ENCODE peak calls at places on chromosomes 6 and 20, in five cellular contexts. I is H1, Q is mesenchymal stem cell, E is mesendoderm, A is IMR-90. H is an unnamed sample.

GRCh38 chr6:163745566-163746400 is 331.3 kb downstream of the QKI start:
- DNase-seq in E (peak; percentile 98), Q (peak; percentile 87), A (peak; percentile 92), I (peak; percentile 44), H (peak; percentile 52)

GRCh38 chr20:62831854-62832211 is 15.0 kb downstream of the COL9A3 start:
- DNase-seq in A (no peak), I (no peak), Q (no peak), E (no peak), H (no peak)

GRCh38 chr6:66226099-66226498 is 519.1 kb upstream of the EYS start:
- DNase-seq in E (no peak), I (no peak), Q (no peak), A (no peak), H (no peak)

GRCh38 chr6:31922942-31923341 is 4.6 kb upstream of the C2 start:
- DNase-seq in E (peak; percentile 53), I (no peak), Q (no peak), A (no peak), H (no peak)

GRCh38 chr6:149190228-149190831 is 127.2 kb upstream of the TAB2 start:
- DNase-seq in A (peak; percentile 13), E (peak; percentile 91), Q (peak; percentile 23), I (peak; percentile 46), H (no peak)

GRCh38 chr6:17397764-17398194 is 4.4 kb downstream of the CAP2 start:
- DNase-seq in Q (peak; percentile 45), A (no peak), I (no peak), E (no peak), H (no peak)

GRCh38 chr6:138493413-138493812 is 5.9 kb downstream of the NHSL1 start:
- DNase-seq in Q (peak; percentile 20), A (peak; percentile 46), I (no peak), E (peak; percentile 88), H (no peak)

GRCh38 chr20:33337531-33338165 is 54.6 kb downstream of the BPIFB1 start:
- DNase-seq in E (no peak), A (no peak), Q (no peak), I (no peak), H (no peak)

GRCh38 chr6:141313986-141314385 is 818.7 kb upstream of the GJE1 start:
- DNase-seq in A (no peak), I (no peak), E (no peak), Q (no peak), H (no peak)

GRCh38 chr20:42483694-42484303 is 705.9 kb downstream of the PTPRT start:
- DNase-seq in Q (no peak), I (peak; percentile 59), A (no peak), E (peak; percentile 86), H (peak; percentile 53)

GRCh38 chr20:16125810-16126209 is 447.4 kb downstream of the KIF16B start:
- DNase-seq in I (no peak), A (no peak), Q (no peak), E (no peak), H (no peak)

GRCh38 chr20:39986231-39986904 is 702.7 kb downstream of the MAFB start:
- DNase-seq in Q (peak; percentile 95), I (peak; percentile 7), E (peak; percentile 67), A (peak; percentile 28), H (peak; percentile 51)

GRCh38 chr6:159099311-159099710 is 54.5 kb upstream of the TAGAP start:
- DNase-seq in Q (no peak), E (no peak), A (no peak), I (no peak), H (no peak)

GRCh38 chr20:36061754-36062153 is 92.8 kb upstream of the EPB41L1 start:
- DNase-seq in I (no peak), A (no peak), Q (no peak), E (no peak), H (no peak)

GRCh38 chr6:54805077-54805476 is 41.5 kb upstream of the FAM83B start:
- DNase-seq in A (peak; percentile 51), E (peak; percentile 42), Q (no peak), I (no peak), H (no peak)

GRCh38 chr6:168161371-168161750 is 82.3 kb upstream of the FRMD1 start:
- DNase-seq in Q (no peak), I (no peak), A (no peak), E (no peak), H (no peak)

GRCh38 chr6:107153061-107153460 is 37.7 kb upstream of the BEND3 start:
- DNase-seq in I (no peak), A (peak; percentile 69), Q (no peak), E (no peak), H (no peak)

GRCh38 chr6:150016324-150017185 is 8.8 kb downstream of the RAET1L start:
- DNase-seq in Q (peak; percentile 65), E (peak; percentile 60), I (no peak), A (peak; percentile 61), H (peak; percentile 63)

GRCh38 chr20:57902478-57902877 is 192.7 kb upstream of the PMEPA1 start:
- DNase-seq in I (no peak), Q (no peak), A (peak; percentile 16), E (no peak), H (no peak)

GRCh38 chr6:89186762-89187161 is 30.4 kb downstream of the GABRR1 start:
- DNase-seq in I (no peak), E (no peak), A (no peak), Q (no peak), H (no peak)

GRCh38 chr6:158631678-158632537 is 12.6 kb downstream of the DYNLT1 start:
- DNase-seq in A (peak; percentile 97), E (no peak), Q (peak; percentile 85), I (no peak), H (no peak)

GRCh38 chr6:158837684-158838625 is 18.8 kb upstream of the EZR start:
- DNase-seq in A (peak; percentile 43), Q (no peak), I (no peak), E (peak; percentile 40), H (no peak)

GRCh38 chr6:30150151-30150550 is 10.9 kb downstream of the TRIM10 start:
- DNase-seq in I (no peak), E (no peak), Q (no peak), A (no peak), H (no peak)

GRCh38 chr6:12270551-12271228 is 19.5 kb upstream of the EDN1 start:
- DNase-seq in E (no peak), Q (peak; percentile 29), I (no peak), A (no peak), H (no peak)

GRCh38 chr6:1840491-1841121 is 230.9 kb downstream of the FOXC1 start:
- DNase-seq in Q (no peak), E (no peak), A (no peak), I (no peak), H (no peak)

GRCh38 chr6:106692112-106692822 is 62.9 kb downstream of the QRSL1 start:
- DNase-seq in Q (peak; percentile 1), E (peak; percentile 64), I (peak; percentile 50), A (peak; percentile 15), H (peak; percentile 20)

GRCh38 chr20:59003836-59004492 is 3.1 kb downstream of the CTSZ start:
- DNase-seq in E (no peak), Q (no peak), I (no peak), A (no peak), H (no peak)
- H2AK5ac ChIP-seq in E (no peak overlapping the region), Q (no peak overlapping the region), I (no peak overlapping the region), A (no peak overlapping the region), H (no peak overlapping the region)

DNA sequence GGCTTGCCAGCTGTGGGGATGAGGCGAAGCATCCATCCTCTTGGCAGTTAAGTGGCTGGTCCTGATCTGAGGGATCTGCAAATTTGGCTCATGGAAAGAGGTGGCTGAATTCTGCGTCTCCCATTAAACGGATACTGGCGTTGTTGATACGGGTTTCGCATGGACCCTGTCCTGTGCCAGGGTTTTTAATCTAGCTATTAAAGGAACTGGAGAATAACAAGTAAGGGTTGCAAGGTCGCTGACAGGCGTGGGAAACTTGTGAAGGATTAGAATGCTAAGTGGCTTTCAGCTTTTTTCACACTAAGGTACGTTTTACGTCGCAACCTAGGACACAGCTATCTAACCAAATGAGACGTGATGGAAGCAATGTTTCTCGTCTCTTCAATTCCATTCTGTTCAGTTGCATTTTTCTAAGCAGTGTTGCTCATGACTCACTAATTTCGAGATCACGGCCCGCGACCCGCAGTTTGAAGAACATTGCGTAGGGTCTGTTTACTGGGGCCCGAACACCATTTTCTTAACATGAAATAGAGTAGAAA is 852 bp downstream of the GMNN start:
- DNase-seq in A (peak; percentile 70), E (no peak), I (no peak), Q (peak; percentile 86), H (no peak)
- H3K4ac ChIP-seq in A (peak overlapping the region; percentile 8), E (no peak overlapping the region), I (peak overlapping the region; percentile 65), Q (no peak overlapping the region), H (no peak overlapping the region)

GRCh38 chr6:36427781-36428345 is 14.8 kb downstream of the PXT1 start:
- DNase-seq in Q (peak; percentile 45), A (peak; percentile 63), E (no peak), I (no peak), H (no peak)

GRCh38 chr6:36426622-36427021 is 16.0 kb downstream of the PXT1 start:
- DNase-seq in Q (no peak), E (no peak), A (no peak), I (no peak), H (no peak)

GRCh38 chr6:36422714-36423100 is 19.9 kb downstream of the PXT1 start:
- DNase-seq in Q (no peak), I (no peak), A (no peak), E (no peak), H (no peak)

GRCh38 chr6:36419295-36419694 is 23.4 kb downstream of the PXT1 start:
- DNase-seq in Q (peak; percentile 6), A (no peak), E (no peak), I (no peak), H (no peak)

GRCh38 chr6:36423101-36423824 is 19.4 kb downstream of the PXT1 start:
- DNase-seq in A (peak; percentile 97), I (peak; percentile 91), E (peak; percentile 99), Q (peak; percentile 98), H (peak; percentile 92)
- H4K8ac ChIP-seq in A (peak overlapping the region; percentile 93), I (peak overlapping the region; percentile 82), E (no peak overlapping the region), Q (peak overlapping the region; percentile 4), H (peak overlapping the region; percentile 19)

GRCh38 chr6:53794073-53794719 is 609 bp upstream of the LRRC1 start:
- DNase-seq in E (peak; percentile 83), I (no peak), A (peak; percentile 87), Q (peak; percentile 84), H (no peak)

GRCh38 chr6:53793318-53793975 is 1.4 kb upstream of the LRRC1 start:
- DNase-seq in E (peak; percentile 60), A (peak; percentile 61), Q (peak; percentile 68), I (no peak), H (peak; percentile 33)

GRCh38 chr6:53795254-53795701 is 473 bp downstream of the LRRC1 start:
- DNase-seq in I (no peak), E (no peak), A (no peak), Q (peak; percentile 26), H (no peak)

GRCh38 chr6:53795702-53796450 is 1.1 kb downstream of the LRRC1 start:
- DNase-seq in Q (peak; percentile 35), I (no peak), A (peak; percentile 28), E (peak; percentile 67), H (peak; percentile 40)

GRCh38 chr6:53794720-53795253 is at the start of gene LRRC1:
- DNase-seq in A (peak; percentile 88), I (peak; percentile 70), E (peak; percentile 95), Q (peak; percentile 90), H (peak; percentile 95)
- H2AK5ac ChIP-seq in A (peak within 1 kb of the TSS; percentile 25), I (no peak within 1 kb of the TSS), E (no peak within 1 kb of the TSS), Q (no peak within 1 kb of the TSS), H (peak within 1 kb of the TSS; percentile 36)